ENCODE peak calls at places on chromosomes 5 and 9, in four cellular contexts. C, D, G and X are unnamed samples.

GRCh38 chr9:132042324-132042723 is 37.3 kb downstream of the MED27 start:
- DNase-seq in C (no peak), D (peak), G (no peak), X (no peak)

GRCh38 chr5:81750308-81751008 is 439 bp downstream of the SSBP2 start:
- DNase-seq in C (no peak), D (no peak), G (no peak), X (peak)

GRCh38 chr9:107711528-107711927 is 222.0 kb upstream of the KLF4 start:
- DNase-seq in C (no peak), D (no peak), G (peak), X (no peak)

GRCh38 chr5:150223474-150223873 is 33.6 kb downstream of the SLC6A7 start:
- DNase-seq in C (no peak), D (no peak), G (no peak), X (no peak)

GRCh38 chr5:9066349-9066748 is 479.5 kb downstream of the SEMA5A start:
- DNase-seq in C (no peak), D (no peak), G (no peak), X (no peak)

GRCh38 chr5:156783092-156783491 is 67.0 kb upstream of the PPP1R2B start:
- DNase-seq in C (no peak), D (no peak), G (no peak), X (no peak)

GRCh38 chr5:125409496-125410351 is 663.3 kb upstream of the ZNF608 start:
- DNase-seq in C (no peak), D (no peak), G (no peak), X (no peak)

GRCh38 chr9:114588150-114588663 is 638 bp downstream of the ATP6V1G1 start:
- DNase-seq in C (no peak), D (no peak), G (no peak), X (no peak)

GRCh38 chr9:137679249-137679648 is 60.4 kb downstream of the EHMT1 start:
- DNase-seq in C (peak), D (no peak), G (no peak), X (no peak)

GRCh38 chr9:76654575-76654974 is 109.7 kb upstream of the PCA3 start:
- DNase-seq in C (no peak), D (no peak), G (no peak), X (no peak)

GRCh38 chr9:127878001-127878651 is 651 bp upstream of the AK1 start:
- DNase-seq in C (no peak), D (no peak), G (no peak), X (no peak)
- TF ChIP-seq SPI1 in C (no peak), D (no peak), G (no peak), X (no peak)

GRCh38 chr9:33381231-33381791 is 21.1 kb downstream of the AQP7 start:
- DNase-seq in C (no peak), D (peak), G (no peak), X (no peak)
- TF ChIP-seq SPI1 in C (no peak), D (no peak), G (no peak), X (no peak)

GRCh38 chr5:89233462-89233861 is 350.5 kb upstream of the MEF2C start:
- DNase-seq in C (no peak), D (no peak), G (no peak), X (no peak)
- TF ChIP-seq SPI1 in C (no peak), D (no peak), G (no peak), X (no peak)

DNA sequence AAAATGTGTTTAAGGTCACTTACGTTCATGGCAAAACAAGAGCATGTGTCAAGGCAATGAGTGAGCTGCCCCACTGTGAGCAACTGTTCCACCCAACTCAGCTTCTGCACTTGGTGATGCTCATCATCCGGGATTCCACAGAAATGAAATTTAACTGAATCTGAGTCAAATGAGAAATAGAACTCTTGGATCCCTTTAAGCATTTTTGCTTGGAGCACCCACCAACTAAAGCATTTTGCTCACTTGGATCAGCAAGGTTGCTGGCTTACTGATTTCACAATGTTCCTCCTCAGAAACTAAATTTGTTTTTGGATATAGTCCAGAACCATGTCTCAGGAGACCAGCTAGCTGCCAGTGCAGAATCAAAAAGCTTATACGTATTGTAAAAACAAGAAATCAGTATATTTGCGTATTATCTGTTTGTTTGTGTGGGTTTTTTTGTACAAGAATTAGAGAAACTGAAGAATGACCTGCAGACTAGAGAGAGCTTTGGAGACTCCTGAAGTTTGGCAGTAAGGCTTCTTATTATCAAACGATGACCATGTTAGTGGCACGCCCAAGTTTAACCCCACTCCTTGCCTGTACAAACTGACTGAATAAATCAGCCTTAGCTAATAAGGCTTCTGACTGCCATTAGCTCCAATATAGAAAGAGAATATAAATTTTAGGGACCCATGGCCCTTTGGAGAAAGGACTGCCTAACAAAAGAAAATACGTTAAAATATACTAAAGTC is 153.8 kb upstream of the FST start:
- DNase-seq in C (no peak), D (no peak), G (no peak), X (no peak)
- TF ChIP-seq SPI1 in C (no peak), D (no peak), G (no peak), X (no peak)

DNA sequence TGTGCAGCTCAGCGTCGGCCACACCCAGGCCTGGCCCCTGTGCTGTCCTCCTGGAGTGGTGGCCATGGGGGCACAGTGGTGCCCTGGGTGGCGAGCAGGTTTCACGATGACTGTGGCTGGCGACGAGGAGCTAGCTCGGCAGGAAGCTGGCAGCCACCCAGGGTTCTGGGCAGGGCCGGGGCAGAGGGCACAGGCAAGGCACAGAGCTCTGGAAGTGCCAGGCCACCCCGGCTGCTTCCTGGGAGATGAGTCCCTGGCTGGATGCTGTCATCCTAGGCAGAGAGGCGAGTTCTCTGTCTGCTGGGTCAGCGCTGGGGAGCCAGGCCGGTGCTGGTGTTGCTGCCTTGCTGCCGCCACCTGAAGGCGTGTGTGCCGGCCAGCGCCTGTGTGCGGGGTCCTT is 51.7 kb downstream of the RXRA start:
- DNase-seq in C (no peak), D (no peak), G (no peak), X (no peak)
- TF ChIP-seq SPI1 in C (no peak), D (no peak), G (no peak), X (no peak)

DNA sequence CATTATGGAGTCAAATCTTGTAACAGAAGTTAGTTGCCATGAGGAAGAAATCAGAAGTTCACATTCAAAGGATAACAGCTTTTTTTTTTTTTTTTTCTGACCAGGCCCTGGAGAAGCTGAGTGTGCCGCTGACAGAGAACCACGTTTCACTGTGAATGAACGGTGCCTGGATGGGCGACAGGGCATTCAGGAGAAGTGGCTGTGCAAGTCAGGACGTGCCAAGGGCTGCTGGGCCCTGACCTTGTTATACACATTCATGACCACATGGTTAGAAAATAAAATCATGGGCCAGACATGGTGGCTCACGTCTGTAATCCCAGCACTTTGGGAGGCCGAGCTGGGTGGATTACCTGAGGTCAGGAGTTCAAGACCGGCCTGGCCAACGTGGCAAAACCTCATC is 91.6 kb downstream of the ANKH start:
- DNase-seq in C (no peak), D (no peak), G (no peak), X (no peak)
- TF ChIP-seq SPI1 in C (no peak), D (no peak), G (no peak), X (no peak)

DNA sequence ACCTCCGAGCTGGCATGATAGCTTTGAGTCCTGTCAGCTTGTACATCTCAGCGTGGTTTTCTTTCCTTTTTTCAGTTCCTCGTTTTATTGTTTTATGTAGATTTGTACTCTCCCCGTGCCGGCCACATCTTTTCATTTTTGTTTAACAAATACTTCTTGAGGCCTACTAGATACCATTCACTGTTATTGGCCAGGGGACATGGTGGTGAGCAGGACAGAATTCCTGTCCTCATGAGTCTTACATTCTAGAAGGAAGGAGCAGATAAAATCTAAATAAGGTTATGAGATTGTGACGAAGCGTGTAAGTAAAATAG is 1.2 kb downstream of the UGCG start:
- DNase-seq in C (peak), D (no peak), G (no peak), X (peak)
- TF ChIP-seq SPI1 in C (peak), D (no peak), G (peak), X (peak)

DNA sequence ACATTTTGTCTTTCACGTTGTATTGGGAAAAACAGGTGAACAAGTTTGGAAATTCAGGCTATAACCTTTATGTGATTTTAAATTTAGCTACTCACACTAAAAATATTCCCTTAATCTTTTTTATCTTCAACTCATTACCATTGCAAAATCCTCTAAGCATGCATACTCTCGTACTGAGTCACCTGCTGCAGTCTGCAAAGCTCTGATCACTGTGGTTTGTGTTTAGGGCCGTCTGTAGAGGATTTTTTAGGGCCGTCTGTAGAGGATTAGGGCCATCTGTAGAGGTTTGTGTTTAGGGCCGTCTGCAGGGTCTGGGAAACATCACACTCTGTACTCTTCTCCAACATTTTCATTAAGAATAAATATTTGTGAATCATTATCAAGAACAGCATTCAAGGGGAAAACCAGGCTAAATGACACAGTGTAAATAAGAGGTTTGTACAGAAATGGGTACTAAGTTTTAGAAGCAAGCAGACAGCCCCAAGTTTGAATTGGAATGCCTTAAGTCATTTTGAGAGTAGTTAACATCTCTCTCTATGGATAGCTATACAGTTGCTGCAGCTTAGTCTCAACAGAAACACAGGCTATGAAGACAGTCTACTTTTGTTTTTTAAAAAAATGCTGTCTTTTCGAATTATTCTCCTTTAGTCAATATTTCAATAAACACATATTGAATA is 155.0 kb upstream of the TSLP start:
- DNase-seq in C (no peak), D (no peak), G (no peak), X (no peak)
- TF ChIP-seq SPI1 in C (no peak), D (no peak), G (no peak), X (no peak)

GRCh38 chr5:180156141-180156540 is 52.9 kb downstream of the RASGEF1C start:
- DNase-seq in C (no peak), D (no peak), G (no peak), X (no peak)

GRCh38 chr5:180154821-180155220 is 54.2 kb downstream of the RASGEF1C start:
- DNase-seq in C (no peak), D (no peak), G (no peak), X (no peak)

GRCh38 chr5:180153991-180154390 is 55.0 kb downstream of the RASGEF1C start:
- DNase-seq in C (no peak), D (no peak), G (no peak), X (no peak)

GRCh38 chr5:180153099-180153498 is 55.9 kb downstream of the RASGEF1C start:
- DNase-seq in C (no peak), D (no peak), G (no peak), X (no peak)

DNA sequence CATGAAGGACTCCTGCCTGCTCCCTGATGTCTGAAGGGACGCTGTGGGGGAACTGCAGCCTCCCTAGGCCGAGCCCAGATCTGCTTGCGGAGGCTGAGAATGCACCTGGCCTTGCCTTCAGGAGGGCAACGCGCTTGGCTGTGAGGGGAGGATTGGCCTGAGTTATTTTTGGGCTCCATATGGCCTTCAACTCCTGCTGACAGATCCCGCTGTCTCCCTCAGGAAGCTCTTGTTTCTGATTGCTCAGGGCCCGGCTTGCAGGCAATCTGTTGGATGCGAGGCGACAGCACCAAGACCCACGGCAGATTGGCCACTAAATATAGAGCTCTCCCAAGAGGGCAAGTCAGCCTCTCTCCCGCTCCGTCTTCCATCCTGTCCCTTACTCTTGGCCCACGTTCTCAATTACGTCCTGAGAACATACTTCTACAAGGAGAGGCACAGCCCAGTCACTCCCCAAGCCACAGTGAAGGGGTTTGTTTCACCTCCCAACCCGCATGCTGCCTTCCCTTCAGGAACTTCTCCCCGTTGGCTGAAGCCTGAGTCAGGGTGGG is 53.6 kb downstream of the RASGEF1C start:
- DNase-seq in C (no peak), D (no peak), G (no peak), X (no peak)
- TF ChIP-seq SPI1 in C (no peak), D (no peak), G (no peak), X (no peak)

GRCh38 chr9:8567963-8568579 is 768.5 kb upstream of the DMAC1 start:
- DNase-seq in C (no peak), D (no peak), G (no peak), X (no peak)
- TF ChIP-seq SPI1 in C (no peak), D (no peak), G (no peak), X (no peak)